ENCODE peak calls at places on chromosomes 5 and 9, in four cellular contexts. B is CD8-positive, alpha-beta T cell; A is upper lobe of right lung; C is heart right ventricle. X is an unnamed sample.
A peak's percentile ranks its signal among the peaks of the same experiment; 100 is the strongest.

GRCh38 chr5:110112355-110112754 is 422.6 kb downstream of the MAN2A1 start:
- DNase-seq in A (no peak), C (no peak), B (no peak), X (no peak)

GRCh38 chr5:57221049-57221568 is 47.2 kb downstream of the GPBP1 start:
- DNase-seq in C (peak; percentile 48), B (no peak), A (no peak), X (peak; percentile 43)

GRCh38 chr5:175003531-175003930 is 279.1 kb downstream of the MSX2 start:
- DNase-seq in A (no peak), C (no peak), B (no peak), X (no peak)

GRCh38 chr5:112640495-112640894 is 97.2 kb upstream of the APC start:
- DNase-seq in A (no peak), C (no peak), B (no peak), X (no peak)

GRCh38 chr5:117299940-117300339 is 725.3 kb upstream of the SEMA6A start:
- DNase-seq in B (no peak), C (no peak), A (no peak), X (no peak)

GRCh38 chr5:16857635-16858034 is 78.5 kb downstream of the MYO10 start:
- DNase-seq in A (no peak), B (no peak), C (no peak), X (no peak)

GRCh38 chr5:139828207-139828895 is 32.7 kb downstream of the PSD2 start:
- DNase-seq in B (no peak), C (no peak), A (peak; percentile 28), X (no peak)

GRCh38 chr9:99049228-99049627 is 55.7 kb upstream of the TGFBR1 start:
- DNase-seq in B (no peak), C (no peak), A (no peak), X (no peak)

GRCh38 chr9:73577867-73578266 is 426.2 kb downstream of the ANXA1 start:
- DNase-seq in B (no peak), A (no peak), C (no peak), X (no peak)

GRCh38 chr9:115400801-115401200 is 282.8 kb upstream of the TNC start:
- DNase-seq in B (no peak), A (no peak), C (no peak), X (no peak)

GRCh38 chr9:9112001-9112725 is 1312.6 kb upstream of the DMAC1 start:
- DNase-seq in C (no peak), B (no peak), A (no peak), X (no peak)

GRCh38 chr9:93141771-93142483 is 7.9 kb upstream of the NINJ1 start:
- DNase-seq in B (no peak), A (no peak), C (no peak), X (no peak)

GRCh38 chr9:110278080-110278707 is 21.9 kb upstream of the TXN start:
- DNase-seq in C (no peak), A (no peak), B (no peak), X (no peak)

GRCh38 chr5:110612778-110613396 is 113.6 kb downstream of the TMEM232 start:
- DNase-seq in A (no peak), B (no peak), C (no peak), X (no peak)

GRCh38 chr9:112176410-112177010 is 1.4 kb upstream of the SUSD1 start:
- DNase-seq in A (no peak), B (peak; percentile 33), C (no peak), X (no peak)

GRCh38 chr5:90558344-90559192 is at the start of gene ADGRV1:
- DNase-seq in A (peak; percentile 95), C (no peak), B (no peak), X (no peak)

GRCh38 chr5:102547659-102548058 is 48.9 kb upstream of the SLCO6A1 start:
- DNase-seq in C (no peak), A (no peak), B (no peak), X (no peak)

GRCh38 chr5:6832994-6833393 is 119.8 kb downstream of the TENT4A start:
- DNase-seq in A (no peak), C (no peak), B (no peak), X (no peak)

GRCh38 chr5:132459983-132460834 is 30.4 kb downstream of the IRF1 start:
- DNase-seq in C (peak; percentile 67), B (no peak), A (no peak), X (no peak)

GRCh38 chr5:180831139-180832080 is 28.8 kb upstream of the MGAT1 start:
- DNase-seq in B (peak; percentile 81), C (peak; percentile 88), A (peak; percentile 95), X (peak; percentile 53)

DNA sequence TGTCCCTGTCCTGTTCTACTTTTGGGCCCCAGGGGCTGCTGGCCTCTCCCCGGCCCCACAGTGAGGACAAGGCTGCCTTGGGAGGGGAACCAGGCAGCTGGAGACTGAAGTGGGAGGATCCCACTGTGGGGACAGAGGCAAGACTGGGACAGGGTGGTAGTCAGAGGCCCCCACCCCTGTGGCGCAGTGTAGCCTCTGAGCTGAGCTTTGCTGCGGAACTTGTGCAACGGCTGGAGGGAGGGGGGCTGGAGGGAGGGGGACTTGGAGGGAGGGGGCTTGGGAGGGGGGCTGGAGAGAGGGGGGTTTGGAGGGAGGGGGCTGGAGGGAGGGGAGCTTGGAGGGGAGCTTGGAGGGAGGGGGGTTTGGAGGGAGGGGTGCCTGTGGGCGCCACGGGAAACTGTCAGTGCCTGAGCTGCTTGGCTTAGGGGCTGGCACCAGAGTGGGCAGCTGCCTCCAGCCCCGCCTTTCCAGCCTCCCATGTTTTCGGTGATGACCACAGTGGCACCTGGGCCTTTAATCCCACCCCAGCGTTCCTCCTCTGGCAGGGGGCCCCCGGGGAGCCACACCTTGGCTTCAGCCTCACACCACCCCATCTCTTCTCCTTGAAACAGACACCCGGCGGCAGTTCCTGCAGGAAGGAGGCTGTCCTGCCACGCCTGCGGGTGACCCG is 2.3 kb upstream of the FUT7 start:
- DNase-seq in C (no peak), B (no peak), A (no peak), X (no peak)
- H3K4me3 ChIP-seq in C (no peak overlapping the region), B (peak overlapping the region; percentile 48), A (peak overlapping the region; percentile 21), X (no peak overlapping the region)

GRCh38 chr5:141398608-141399007 is 861 bp downstream of the PCDHGB5 start:
- DNase-seq in B (no peak), C (no peak), A (no peak), X (no peak)

GRCh38 chr5:141399555-141400258 is 2.0 kb downstream of the PCDHGB5 start:
- DNase-seq in B (no peak), C (no peak), A (no peak), X (no peak)

GRCh38 chr5:141403387-141403786 is 809 bp downstream of the PCDHGA9 start:
- DNase-seq in B (no peak), C (no peak), A (no peak), X (no peak)

DNA sequence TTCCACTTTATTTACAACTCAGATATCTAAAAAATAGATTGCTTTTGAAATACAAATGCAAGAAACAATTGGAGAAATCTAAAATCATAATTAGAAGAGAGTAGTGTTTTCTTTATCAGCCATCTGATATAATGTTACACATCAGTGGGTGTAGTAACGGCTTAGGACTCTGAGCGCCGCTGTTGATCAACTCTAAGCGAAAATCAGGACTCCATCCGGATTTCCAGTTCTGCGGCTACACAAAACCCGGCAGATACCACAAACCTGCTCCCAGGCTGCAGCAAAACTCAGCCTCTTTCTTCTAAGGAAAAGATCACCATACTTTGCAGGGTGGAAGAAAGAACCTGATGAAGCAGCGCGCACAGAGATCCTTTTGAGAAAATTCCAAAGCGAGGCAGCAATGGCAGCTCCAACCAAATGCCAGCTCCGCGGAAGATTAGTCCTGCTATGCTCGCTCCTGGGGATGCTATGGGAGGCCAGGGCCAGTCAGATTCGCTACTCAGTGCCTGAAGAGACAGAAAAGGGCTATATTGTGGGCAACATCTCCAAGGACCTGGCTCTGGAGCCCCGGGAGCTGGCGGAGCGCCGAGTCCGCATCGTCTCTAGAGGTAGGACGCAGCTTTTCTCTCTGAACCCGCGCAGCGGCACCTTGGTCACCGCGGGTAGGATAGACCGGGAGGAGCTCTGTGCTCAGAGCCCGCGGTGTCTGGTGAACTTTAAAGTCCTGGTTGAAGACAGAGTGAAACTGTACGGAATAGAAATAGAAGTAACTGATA is at the start of gene PCDHGA9:
- DNase-seq in C (no peak), A (no peak), B (no peak), X (no peak)
- TF ChIP-seq CTCF in C (peak; percentile 36), A (peak; percentile 41), B (peak; percentile 25), X (peak; percentile 54)

DNA sequence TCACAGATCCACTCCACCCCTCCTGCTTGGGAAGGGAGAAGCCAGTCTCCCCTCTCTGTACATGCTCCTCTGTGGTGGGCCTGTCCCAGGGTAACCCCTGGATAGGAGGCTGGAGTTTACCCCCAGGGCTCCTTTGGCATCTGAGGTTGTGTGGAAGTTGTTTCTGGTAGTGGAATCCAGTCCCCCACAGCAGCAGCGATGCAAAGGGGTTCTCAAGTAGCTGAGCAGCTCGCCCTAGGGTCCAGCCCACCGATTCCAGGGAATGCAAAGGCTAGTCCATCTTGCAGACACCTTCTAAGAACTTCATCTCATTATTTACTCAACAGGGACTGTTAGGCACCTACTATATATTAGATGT is 42.7 kb upstream of the TCF7 start:
- DNase-seq in B (no peak), C (no peak), A (no peak), X (no peak)
- H3K4me3 ChIP-seq in B (peak overlapping the region; percentile 44), C (no peak overlapping the region), A (no peak overlapping the region), X (no peak overlapping the region)

GRCh38 chr5:88660947-88661869 is 221.8 kb downstream of the MEF2C start:
- DNase-seq in A (peak; percentile 67), C (no peak), B (no peak), X (no peak)
- TF ChIP-seq CTCF in A (no peak), C (no peak), B (no peak), X (no peak)

DNA sequence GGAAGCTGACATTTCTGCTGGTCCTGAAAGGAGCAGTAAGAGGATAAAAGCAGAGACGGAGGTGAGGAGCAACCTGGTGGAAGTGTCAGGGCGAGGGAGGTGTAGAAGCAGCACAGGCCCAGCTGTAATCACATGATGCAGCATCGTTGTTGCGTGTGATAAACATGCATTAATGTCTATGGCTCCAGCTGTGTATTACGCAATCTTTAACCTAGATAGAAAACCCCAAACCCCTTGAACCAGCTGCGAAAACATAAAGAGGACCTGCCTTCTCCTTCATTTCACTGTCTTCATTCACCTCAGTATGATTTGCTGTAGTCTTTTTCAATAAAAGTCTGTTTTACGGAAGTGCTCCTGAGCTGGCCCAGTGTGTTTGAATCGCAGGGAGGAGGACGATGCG is 162.9 kb downstream of the NTRK2 start:
- DNase-seq in A (no peak), B (no peak), C (no peak), X (no peak)
- H3K4me3 ChIP-seq in A (no peak overlapping the region), B (no peak overlapping the region), C (no peak overlapping the region), X (no peak overlapping the region)

GRCh38 chr5:2366816-2367215 is 384.7 kb downstream of the IRX2 start:
- DNase-seq in B (no peak), C (no peak), A (no peak), X (no peak)
- TF ChIP-seq CTCF in B (no peak), C (no peak), A (no peak), X (no peak)

DNA sequence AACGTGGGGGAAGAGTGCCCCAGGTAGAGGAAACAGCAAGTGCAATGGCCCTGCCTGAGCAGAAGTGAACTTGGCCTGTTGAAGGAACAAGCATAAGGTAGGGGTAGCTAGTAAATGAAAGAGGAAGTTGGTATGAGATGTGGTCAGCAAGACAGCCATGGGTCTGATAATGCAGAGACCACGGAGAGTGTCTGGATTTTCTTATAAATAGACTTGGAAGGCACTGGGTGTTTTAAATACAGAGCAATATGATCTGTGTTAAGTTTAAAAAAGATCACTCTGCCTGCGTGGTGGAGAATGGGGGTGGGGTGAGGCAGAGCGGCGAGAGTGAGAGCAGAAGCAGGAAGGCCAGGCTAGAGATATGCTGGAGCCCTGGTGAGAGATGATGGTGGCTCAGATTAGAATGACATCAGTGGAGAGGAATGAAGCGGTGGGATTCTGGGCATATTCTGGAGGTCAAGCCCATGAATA is 4.2 kb downstream of the ADAM19 start:
- DNase-seq in B (peak; percentile 36), A (no peak), C (no peak), X (peak; percentile 89)
- H3K4me3 ChIP-seq in B (no peak overlapping the region), A (peak overlapping the region; percentile 15), C (peak overlapping the region; percentile 18), X (peak overlapping the region; percentile 22)

GRCh38 chr9:124855944-124856773 is 2.9 kb downstream of the WDR38 start:
- DNase-seq in B (no peak), C (no peak), A (no peak), X (no peak)
- TF ChIP-seq CTCF in B (no peak), C (peak; percentile 32), A (no peak), X (peak; percentile 35)

X was measured in GM12864.